ENCODE peak calls at places on chromosomes 6 and 20, in five cellular contexts. W, K, D, A and X are unnamed samples.

GRCh38 chr6:71496018-71496800 is 207.6 kb downstream of the OGFRL1 start:
- DNase-seq in W (no peak), K (no peak), D (peak; percentile 38), A (no peak), X (no peak)

GRCh38 chr6:11413112-11413687 is 124.3 kb upstream of the TMEM170B start:
- DNase-seq in W (no peak), K (no peak), D (no peak), A (no peak), X (no peak)

GRCh38 chr6:143806282-143807102 is 36.6 kb upstream of the LTV1 start:
- DNase-seq in W (no peak), K (no peak), D (no peak), A (no peak), X (no peak)

GRCh38 chr20:11484479-11484878 is 433.2 kb upstream of the BTBD3 start:
- DNase-seq in W (no peak), K (no peak), D (no peak), A (no peak), X (no peak)

GRCh38 chr6:166608819-166609218 is 18.2 kb downstream of the RPS6KA2 start:
- DNase-seq in W (no peak), K (no peak), D (no peak), A (no peak), X (no peak)

GRCh38 chr20:43667341-43668132 is 623 bp downstream of the MYBL2 start:
- DNase-seq in W (peak; percentile 68), K (peak; percentile 30), D (no peak), A (no peak), X (peak; percentile 65)

GRCh38 chr6:112014483-112014882 is 39.4 kb upstream of the CCN6 start:
- DNase-seq in W (no peak), K (no peak), D (no peak), A (no peak), X (no peak)

GRCh38 chr6:36844232-36845170 is 5.3 kb upstream of the CPNE5 start:
- DNase-seq in W (no peak), K (no peak), D (no peak), A (no peak), X (no peak)

DNA sequence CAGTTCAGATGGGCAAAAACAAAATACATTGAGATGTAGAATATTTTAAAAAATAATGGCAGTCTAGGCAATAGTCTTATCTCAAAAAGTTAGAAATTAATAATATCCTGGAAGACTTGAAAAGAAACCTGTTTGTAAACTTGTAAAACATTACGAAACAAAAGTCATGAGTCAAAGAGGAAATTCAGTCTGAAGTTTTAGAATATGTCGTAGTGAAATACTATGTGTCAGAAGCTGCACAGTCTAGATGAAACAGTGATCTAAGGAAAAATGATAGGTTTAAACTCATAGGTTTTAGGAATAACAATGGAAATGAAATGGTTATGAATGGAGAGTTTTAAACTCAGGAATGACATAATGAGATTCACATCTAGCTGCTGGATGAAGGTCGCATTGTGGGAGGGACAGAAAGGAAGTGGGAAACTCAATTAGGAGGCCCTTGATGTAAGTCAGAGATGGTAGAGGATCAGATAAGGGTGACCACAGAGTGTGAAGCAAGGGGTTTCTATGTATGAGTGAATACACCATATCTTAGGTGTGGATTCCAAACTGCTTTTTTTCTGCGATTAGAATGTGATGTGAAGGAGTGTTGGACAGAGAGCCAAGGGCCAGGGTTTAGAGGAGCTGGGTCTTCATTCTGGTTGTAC is 2.8 kb downstream of the SNRPB2 start:
- DNase-seq in W (no peak), K (no peak), D (no peak), A (no peak), X (no peak)
- TF ChIP-seq SUZ12 in W (no peak), K (no peak), D (no peak), A (no peak), X (no peak)

GRCh38 chr6:3058957-3059356 is 9.3 kb upstream of the RIPK1 start:
- DNase-seq in W (no peak), K (no peak), D (no peak), A (no peak), X (no peak)
- TF ChIP-seq SUZ12 in W (no peak), K (no peak), D (no peak), A (no peak), X (no peak)

DNA sequence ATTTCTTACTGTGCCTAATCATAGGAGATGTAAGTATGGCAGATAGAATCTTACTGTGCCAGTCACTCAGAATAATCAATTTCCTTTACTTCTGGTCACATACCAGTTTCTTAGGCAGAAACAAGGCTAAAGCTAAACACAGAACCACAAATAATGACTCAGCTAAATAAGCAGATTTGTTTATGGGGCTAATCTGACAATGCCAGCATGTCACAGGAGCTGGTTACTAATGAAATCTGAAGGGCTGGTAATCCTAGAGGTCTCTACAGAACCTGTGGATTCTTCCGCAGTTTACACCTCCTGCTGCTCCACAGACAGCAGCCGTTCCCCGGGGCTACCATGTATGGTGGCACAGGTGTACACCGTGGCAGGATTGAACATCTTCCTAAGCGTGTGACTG is 80.8 kb downstream of the LYRM4 start:
- DNase-seq in W (no peak), K (no peak), D (no peak), A (no peak), X (no peak)
- TF ChIP-seq SUZ12 in W (no peak), K (no peak), D (no peak), A (no peak), X (no peak)

DNA sequence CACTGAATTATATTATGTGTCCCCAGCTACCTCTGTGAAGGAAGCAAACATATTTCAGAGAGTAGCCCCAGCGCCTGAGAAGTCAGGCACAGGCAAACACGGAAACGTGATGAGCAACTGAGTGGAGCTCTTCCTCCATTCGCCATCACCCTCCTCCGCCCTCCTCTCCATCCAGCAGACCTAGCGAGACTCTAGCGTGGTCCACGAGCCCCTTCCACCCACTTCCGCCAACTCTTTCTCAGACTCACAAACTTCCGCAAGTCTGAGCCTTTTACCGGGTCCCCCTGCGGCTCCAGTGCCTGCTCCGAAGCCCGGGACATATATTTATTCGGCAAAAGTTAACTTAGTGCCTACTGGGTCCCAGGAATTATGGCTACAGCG is 548 bp downstream of the SNRPB start:
- DNase-seq in W (no peak), K (no peak), D (peak; percentile 12), A (peak; percentile 65), X (peak; percentile 55)
- TF ChIP-seq SUZ12 in W (no peak), K (no peak), D (no peak), A (no peak), X (no peak)

GRCh38 chr6:100210138-100210872 is 216.3 kb upstream of the MCHR2 start:
- DNase-seq in W (no peak), K (no peak), D (no peak), A (no peak), X (no peak)
- TF ChIP-seq SUZ12 in W (no peak), K (no peak), D (no peak), A (no peak), X (no peak)

GRCh38 chr20:54153847-54154246 is 19.9 kb downstream of the CYP24A1 start:
- DNase-seq in W (no peak), K (no peak), D (no peak), A (no peak), X (no peak)
- TF ChIP-seq SUZ12 in W (no peak), K (no peak), D (no peak), A (no peak), X (no peak)

GRCh38 chr6:21241231-21242130 is 352.1 kb upstream of the SOX4 start:
- DNase-seq in W (no peak), K (no peak), D (peak; percentile 24), A (peak; percentile 52), X (no peak)
- TF ChIP-seq SUZ12 in W (no peak), K (no peak), D (no peak), A (no peak), X (no peak)

DNA sequence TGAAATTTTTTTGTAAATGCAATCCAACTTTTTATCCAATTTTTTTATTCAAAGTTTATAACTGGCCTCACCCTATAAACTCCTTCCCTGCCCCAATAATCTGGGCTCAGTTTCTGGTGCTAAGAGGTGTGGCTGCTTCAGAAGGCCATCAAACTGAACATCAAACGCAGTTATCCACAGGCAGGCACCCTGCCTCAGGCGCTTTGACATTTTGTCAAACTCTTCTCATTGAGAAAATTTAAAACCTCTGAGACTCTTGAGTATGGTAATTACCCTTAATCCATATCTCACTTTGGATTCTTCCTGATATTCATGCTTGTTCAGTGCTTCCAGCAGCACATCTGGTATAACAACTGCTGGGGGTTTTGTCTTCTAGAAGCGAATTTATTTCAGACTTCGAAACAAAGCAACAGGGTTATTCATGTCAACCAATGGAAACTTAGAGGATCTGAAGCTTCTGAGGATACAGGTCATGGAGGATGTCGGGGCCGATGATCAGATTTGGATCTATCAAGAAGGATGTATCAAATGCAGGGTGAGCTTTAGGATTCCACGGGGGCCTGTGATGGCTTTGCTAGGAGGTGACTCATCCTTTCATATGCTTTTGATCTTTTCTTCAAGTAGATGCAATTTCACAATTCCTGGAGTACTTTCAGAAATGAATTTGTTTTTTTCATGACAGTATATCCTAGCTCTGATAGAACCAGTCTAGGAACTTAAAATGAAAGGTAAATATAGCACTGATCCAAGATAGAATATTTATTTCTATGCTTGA is 68.1 kb downstream of the RTN4IP1 start:
- DNase-seq in W (no peak), K (no peak), D (no peak), A (no peak), X (no peak)
- TF ChIP-seq SUZ12 in W (no peak), K (no peak), D (no peak), A (no peak), X (no peak)

DNA sequence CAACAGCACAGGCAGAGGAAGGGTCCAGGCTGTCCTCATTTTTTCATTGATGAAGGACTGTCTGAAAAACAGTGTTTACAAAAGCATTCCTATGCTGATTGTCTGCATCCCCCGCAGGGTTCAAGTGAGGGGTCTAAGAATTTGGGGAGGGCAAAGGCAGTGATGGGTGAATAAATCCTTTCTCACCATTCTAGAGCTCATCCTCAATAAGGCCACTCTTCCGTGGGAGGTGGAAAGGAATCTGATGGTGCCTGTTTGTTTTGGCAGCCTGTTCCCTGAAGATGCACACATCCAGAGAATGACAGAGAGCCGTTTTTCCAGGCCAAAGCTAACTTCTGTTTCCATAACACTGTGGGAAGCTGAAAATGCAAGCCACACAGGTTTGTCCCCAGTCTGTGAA is 164.5 kb downstream of the MOXD1 start:
- DNase-seq in W (no peak), K (peak; percentile 64), D (no peak), A (no peak), X (no peak)
- TF ChIP-seq SUZ12 in W (no peak), K (no peak), D (no peak), A (no peak), X (no peak)

GRCh38 chr6:43807228-43808061 is 37.4 kb downstream of the VEGFA start:
- DNase-seq in W (no peak), K (no peak), D (no peak), A (peak; percentile 60), X (no peak)
- TF ChIP-seq SUZ12 in W (no peak), K (no peak), D (no peak), A (no peak), X (no peak)